ENCODE peak calls at places on chromosomes 7 and 10, in four cellular contexts. U is DND-41, V is adrenal gland, G is fibroblast of lung. S is an unnamed sample. For H3K4me1 and H3K36me3, the result is how much of the 10 kb centered on the place peaks cover.

GRCh38 chr7:155217629-155218028 is 80.0 kb upstream of the INSIG1 start:
- DNase-seq in U (no peak), V (no peak), G (no peak), S (no peak)

GRCh38 chr10:104028146-104028545 is 57.5 kb downstream of the COL17A1 start:
- DNase-seq in U (no peak), V (no peak), G (peak), S (peak)

GRCh38 chr10:128058106-128058745 is 68.0 kb downstream of the MKI67 start:
- DNase-seq in U (no peak), V (no peak), G (no peak), S (no peak)

GRCh38 chr7:16026253-16027020 is 340.0 kb upstream of the MEOX2 start:
- DNase-seq in U (no peak), V (no peak), G (peak), S (no peak)

GRCh38 chr7:44981035-44981706 is 2.4 kb upstream of the MYO1G start:
- DNase-seq in U (peak), V (no peak), G (no peak), S (no peak)

GRCh38 chr10:121675344-121675743 is 77.1 kb upstream of the FGFR2 start:
- DNase-seq in U (no peak), V (no peak), G (no peak), S (no peak)

GRCh38 chr7:34491899-34492298 is 166.1 kb upstream of the NPSR1 start:
- DNase-seq in U (no peak), V (no peak), G (no peak), S (no peak)

GRCh38 chr10:93576888-93577287 is 10.4 kb downstream of the FFAR4 start:
- DNase-seq in U (no peak), V (no peak), G (no peak), S (no peak)

GRCh38 chr10:89563861-89564478 is 28.6 kb upstream of the SLC16A12 start:
- DNase-seq in U (peak), V (no peak), G (peak), S (peak)

GRCh38 chr7:77855371-77856083 is 57.0 kb downstream of the PHTF2 start:
- DNase-seq in U (no peak), V (peak), G (peak), S (no peak)

GRCh38 chr7:100466830-100467605 is 3.0 kb upstream of the SPACDR start:
- DNase-seq in U (no peak), V (no peak), G (no peak), S (no peak)
- H3K27ac ChIP-seq in U (no peak), V (no peak), G (no peak), S (no peak)

GRCh38 chr7:47371317-47371716 is 210.6 kb downstream of the TNS3 start:
- DNase-seq in U (no peak), V (no peak), G (no peak), S (no peak)
- H3K4me1 ChIP-seq in U (under half), V (under half), G (under half), S (under half)

GRCh38 chr10:11280187-11280932 is 262.7 kb downstream of the CELF2 start:
- DNase-seq in U (no peak), V (no peak), G (no peak), S (no peak)
- H3K36me3 ChIP-seq in U (half or more), V (under half), G (under half), S (under half)

GRCh38 chr7:121001932-121002754 is 13.6 kb downstream of the CPED1 start:
- DNase-seq in U (no peak), V (no peak), G (peak), S (no peak)

GRCh38 chr7:121003986-121004685 is 15.6 kb downstream of the CPED1 start:
- DNase-seq in U (no peak), V (peak), G (no peak), S (no peak)

GRCh38 chr7:121002755-121003114 is 14.2 kb downstream of the CPED1 start:
- DNase-seq in U (no peak), V (no peak), G (peak), S (no peak)

GRCh38 chr7:121006731-121007315 is 18.3 kb downstream of the CPED1 start:
- DNase-seq in U (no peak), V (no peak), G (peak), S (no peak)

DNA sequence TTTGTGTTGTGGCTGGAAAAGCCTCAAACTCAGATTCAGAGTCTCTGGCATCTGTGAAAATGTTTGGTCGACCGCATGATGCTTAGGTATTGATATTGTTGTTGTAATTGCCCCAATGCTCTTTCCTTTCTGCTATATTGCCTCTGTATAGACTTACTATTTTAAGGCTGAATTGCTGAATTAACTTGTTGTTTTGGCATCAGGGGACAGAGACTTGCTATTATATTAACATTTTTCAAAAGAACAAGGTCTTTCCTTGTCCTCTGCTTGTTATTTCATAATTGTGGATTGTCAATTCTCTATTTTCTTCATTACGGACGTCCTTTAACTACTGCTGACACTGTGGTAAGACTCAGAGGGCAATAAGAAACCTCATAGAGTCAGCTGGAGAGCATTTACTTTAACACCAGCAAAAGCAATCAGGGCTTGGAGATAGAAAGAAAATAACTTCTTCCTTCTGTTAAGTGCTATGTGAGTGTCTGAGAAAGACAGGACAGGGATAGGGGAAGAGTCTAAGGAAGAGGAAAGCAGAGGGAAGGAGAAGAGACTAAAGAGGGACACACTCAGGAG is 17.6 kb downstream of the CPED1 start:
- DNase-seq in U (no peak), V (no peak), G (no peak), S (no peak)
- H3K27ac ChIP-seq in U (no peak), V (no peak), G (no peak), S (no peak)

S was measured in OCI-LY7.